ENCODE peak calls at places on chromosome 5, in nine cellular contexts. A is bronchial epithelial cell, Y is LoVo, O is upper lobe of right lung, R is SK-N-DZ, I is Daoy, Q is left lung, H is brain microvascular endothelial cell, Z is neural crest cell. N is an unnamed sample.

GRCh38 chr5:67194169-67194568 is 2.4 kb downstream of the CD180 start:
- DNase-seq in A (no peak), Y (no peak), O (no peak), R (no peak), I (no peak), Q (no peak), H (no peak), Z (no peak), N (no peak)

GRCh38 chr5:154118385-154118784 is 72.1 kb upstream of the GALNT10 start:
- DNase-seq in A (no peak), Y (no peak), O (no peak), R (no peak), I (no peak), Q (no peak), H (no peak), Z (no peak), N (no peak)

GRCh38 chr5:14868771-14869170 is 2.8 kb downstream of the ANKH start:
- DNase-seq in A (peak), Y (no peak), O (no peak), R (no peak), I (no peak), Q (no peak), H (no peak), Z (no peak), N (no peak)

GRCh38 chr5:52854949-52855348 is 67.2 kb downstream of the ITGA1 start:
- DNase-seq in A (no peak), Y (no peak), O (no peak), R (no peak), I (no peak), Q (no peak), H (no peak), Z (no peak), N (no peak)

GRCh38 chr5:115265220-115265619 is 2.5 kb upstream of the PGGT1B start:
- DNase-seq in A (no peak), Y (no peak), O (no peak), R (no peak), I (no peak), Q (peak), H (no peak), Z (no peak), N (no peak)

GRCh38 chr5:17440766-17441165 is 57.3 kb upstream of the TAF11L2 start:
- DNase-seq in A (no peak), Y (no peak), O (no peak), R (no peak), I (no peak), Q (no peak), H (no peak), Z (no peak), N (no peak)

GRCh38 chr5:861442-862366 is 10.9 kb upstream of the ZDHHC11 start:
- DNase-seq in A (peak), Y (no peak), O (no peak), R (no peak), I (no peak), Q (peak), H (no peak), Z (no peak), N (no peak)

GRCh38 chr5:19886123-19886921 is 101.7 kb downstream of the CDH18 start:
- DNase-seq in A (peak), Y (no peak), O (no peak), R (no peak), I (peak), Q (no peak), H (peak), Z (no peak), N (no peak)

GRCh38 chr5:103425686-103426454 is 136.7 kb downstream of the NUDT12 start:
- DNase-seq in A (no peak), Y (no peak), O (no peak), R (no peak), I (no peak), Q (no peak), H (peak), Z (no peak), N (no peak)

GRCh38 chr5:157046041-157046440 is 12.9 kb downstream of the HAVCR1 start:
- DNase-seq in A (no peak), Y (peak), O (no peak), R (no peak), I (peak), Q (no peak), H (no peak), Z (no peak), N (peak)

GRCh38 chr5:76701298-76701697 is 14.6 kb upstream of the F2R start:
- DNase-seq in A (peak), Y (no peak), O (no peak), R (no peak), I (peak), Q (no peak), H (peak), Z (no peak), N (peak)

GRCh38 chr5:144800169-144800568 is 629.5 kb downstream of the KCTD16 start:
- DNase-seq in A (no peak), Y (no peak), O (no peak), R (no peak), I (no peak), Q (no peak), H (no peak), Z (no peak), N (no peak)

GRCh38 chr5:171444582-171444981 is 25.1 kb downstream of the FGF18 start:
- DNase-seq in A (peak), Y (no peak), O (no peak), R (no peak), I (peak), Q (no peak), H (no peak), Z (no peak), N (peak)

GRCh38 chr5:9037048-9037447 is 508.8 kb downstream of the SEMA5A start:
- DNase-seq in A (no peak), Y (no peak), O (no peak), R (no peak), I (no peak), Q (no peak), H (no peak), Z (no peak), N (no peak)

GRCh38 chr5:31464081-31464480 is 67.8 kb downstream of the DROSHA start:
- DNase-seq in A (no peak), Y (no peak), O (no peak), R (no peak), I (no peak), Q (no peak), H (no peak), Z (no peak), N (no peak)

GRCh38 chr5:74294231-74294705 is 346.3 kb downstream of the ENC1 start:
- DNase-seq in A (no peak), Y (no peak), O (no peak), R (no peak), I (peak), Q (no peak), H (no peak), Z (no peak), N (no peak)

GRCh38 chr5:132655821-132656773 is 1.9 kb upstream of the IL13 start:
- DNase-seq in A (no peak), Y (no peak), O (no peak), R (peak), I (peak), Q (no peak), H (no peak), Z (no peak), N (no peak)

GRCh38 chr5:54440456-54440893 is 15.0 kb upstream of the HSPB3 start:
- DNase-seq in A (peak), Y (no peak), O (no peak), R (no peak), I (no peak), Q (no peak), H (no peak), Z (no peak), N (no peak)

GRCh38 chr5:170070556-170071412 is 34.9 kb upstream of the FOXI1 start:
- DNase-seq in A (peak), Y (peak), O (no peak), R (peak), I (peak), Q (no peak), H (peak), Z (peak), N (peak)

GRCh38 chr5:68077349-68077894 is 138.1 kb upstream of the PIK3R1 start:
- DNase-seq in A (no peak), Y (no peak), O (no peak), R (peak), I (no peak), Q (no peak), H (no peak), Z (no peak), N (no peak)

GRCh38 chr5:10607023-10607665 is 43.3 kb downstream of the ANKRD33B start:
- DNase-seq in A (no peak), Y (no peak), O (no peak), R (peak), I (peak), Q (no peak), H (peak), Z (peak), N (peak)

GRCh38 chr5:149166128-149166527 is 24.8 kb downstream of the ABLIM3 start:
- DNase-seq in A (peak), Y (no peak), O (no peak), R (no peak), I (peak), Q (no peak), H (no peak), Z (no peak), N (no peak)

GRCh38 chr5:42974546-42974945 is 65.6 kb downstream of the ANXA2R start:
- DNase-seq in A (peak), Y (no peak), O (no peak), R (no peak), I (peak), Q (no peak), H (peak), Z (no peak), N (no peak)

GRCh38 chr5:10111575-10111974 is 138.1 kb downstream of the ATPSCKMT start:
- DNase-seq in A (peak), Y (peak), O (no peak), R (peak), I (no peak), Q (no peak), H (peak), Z (peak), N (peak)

GRCh38 chr5:133467325-133467700 is 145.0 kb downstream of the FSTL4 start:
- DNase-seq in A (no peak), Y (no peak), O (no peak), R (peak), I (no peak), Q (no peak), H (no peak), Z (no peak), N (no peak)

GRCh38 chr5:2700876-2701275 is 50.6 kb downstream of the IRX2 start:
- DNase-seq in A (no peak), Y (no peak), O (no peak), R (no peak), I (no peak), Q (no peak), H (no peak), Z (no peak), N (no peak)

GRCh38 chr5:150313501-150313900 is 10.8 kb upstream of the ARSI start:
- DNase-seq in A (no peak), Y (no peak), O (no peak), R (peak), I (no peak), Q (no peak), H (no peak), Z (no peak), N (no peak)

GRCh38 chr5:150068961-150069618 is 17.3 kb downstream of the CSF1R start:
- DNase-seq in A (no peak), Y (no peak), O (peak), R (no peak), I (no peak), Q (no peak), H (no peak), Z (no peak), N (no peak)

GRCh38 chr5:151758141-151758429 is 346 bp downstream of the ATOX1 start:
- DNase-seq in A (no peak), Y (no peak), O (peak), R (no peak), I (peak), Q (peak), H (no peak), Z (peak), N (no peak)

GRCh38 chr5:89584339-89584956 is 701.5 kb upstream of the MEF2C start:
- DNase-seq in A (peak), Y (peak), O (no peak), R (no peak), I (peak), Q (no peak), H (peak), Z (no peak), N (peak)

GRCh38 chr5:99349842-99350241 is 421.0 kb upstream of the CHD1 start:
- DNase-seq in A (no peak), Y (no peak), O (no peak), R (no peak), I (no peak), Q (no peak), H (no peak), Z (no peak), N (no peak)

GRCh38 chr5:51345106-51345505 is 38.1 kb upstream of the ISL1 start:
- DNase-seq in A (peak), Y (peak), O (no peak), R (no peak), I (no peak), Q (no peak), H (no peak), Z (no peak), N (no peak)

GRCh38 chr5:14872070-14872989 is 752 bp upstream of the ANKH start:
- DNase-seq in A (no peak), Y (peak), O (peak), R (peak), I (peak), Q (peak), H (peak), Z (peak), N (peak)

GRCh38 chr5:134905246-134905996 is 490 bp downstream of the PCBD2 start:
- DNase-seq in A (peak), Y (peak), O (no peak), R (peak), I (peak), Q (no peak), H (peak), Z (no peak), N (peak)

N was measured in cardiac muscle cell.